ENCODE peak calls at places on chromosomes 3 and 15, in five cellular contexts. T is fibroblast of lung, Y is heart left ventricle, Q is AG09309, I is uterus. K is an unnamed sample.

GRCh38 chr3:45730409-45731154 is 41.4 kb downstream of the SACM1L start:
- DNase-seq in T (no peak), Y (no peak), Q (no peak), I (no peak), K (no peak)

GRCh38 chr3:194487289-194488006 is 646 bp upstream of the ATP13A3 start:
- DNase-seq in T (no peak), Y (peak), Q (no peak), I (peak), K (no peak)

GRCh38 chr3:123312331-123313265 is 110.9 kb downstream of the SEC22A start:
- DNase-seq in T (no peak), Y (no peak), Q (no peak), I (no peak), K (no peak)

GRCh38 chr15:36029606-36030005 is 483.6 kb upstream of the DPH6 start:
- DNase-seq in T (peak), Y (no peak), Q (peak), I (no peak), K (peak)

GRCh38 chr15:83978588-83978987 is 257.0 kb upstream of the GOLGA6L4 start:
- DNase-seq in T (no peak), Y (no peak), Q (no peak), I (no peak), K (no peak)

GRCh38 chr3:59425371-59425770 is 375.5 kb upstream of the CFAP20DC start:
- DNase-seq in T (peak), Y (no peak), Q (peak), I (peak), K (peak)

GRCh38 chr15:75200765-75201608 is 695 bp upstream of the C15orf39 start:
- DNase-seq in T (peak), Y (no peak), Q (no peak), I (peak), K (no peak)

GRCh38 chr15:22911306-22911705 is 68.9 kb downstream of the CYFIP1 start:
- DNase-seq in T (no peak), Y (no peak), Q (no peak), I (no peak), K (no peak)

GRCh38 chr3:89488800-89489580 is 381.6 kb downstream of the EPHA3 start:
- DNase-seq in T (peak), Y (no peak), Q (no peak), I (no peak), K (peak)

GRCh38 chr15:66907826-66908502 is 157.4 kb upstream of the SMAD3 start:
- DNase-seq in T (no peak), Y (peak), Q (no peak), I (no peak), K (peak)

GRCh38 chr3:28188686-28189085 is 52.7 kb upstream of the CMC1 start:
- DNase-seq in T (no peak), Y (no peak), Q (no peak), I (no peak), K (no peak)

GRCh38 chr15:88476635-88477038 is 9.1 kb downstream of the MRPS11 start:
- DNase-seq in T (peak), Y (peak), Q (no peak), I (peak), K (peak)

GRCh38 chr3:195879416-195880036 is 28.8 kb downstream of the TNK2 start:
- DNase-seq in T (no peak), Y (no peak), Q (no peak), I (no peak), K (no peak)

GRCh38 chr15:63042879-63043340 is 363 bp downstream of the TPM1 start:
- DNase-seq in T (no peak), Y (no peak), Q (no peak), I (no peak), K (peak)

GRCh38 chr3:8554725-8555621 is 53.4 kb downstream of the LMCD1 start:
- DNase-seq in T (peak), Y (no peak), Q (peak), I (peak), K (peak)

GRCh38 chr3:195209836-195210551 is 61.0 kb downstream of the XXYLT1 start:
- DNase-seq in T (peak), Y (peak), Q (no peak), I (peak), K (peak)

GRCh38 chr15:88882745-88883144 is 12.6 kb downstream of the HAPLN3 start:
- DNase-seq in T (peak), Y (no peak), Q (no peak), I (no peak), K (peak)

DNA sequence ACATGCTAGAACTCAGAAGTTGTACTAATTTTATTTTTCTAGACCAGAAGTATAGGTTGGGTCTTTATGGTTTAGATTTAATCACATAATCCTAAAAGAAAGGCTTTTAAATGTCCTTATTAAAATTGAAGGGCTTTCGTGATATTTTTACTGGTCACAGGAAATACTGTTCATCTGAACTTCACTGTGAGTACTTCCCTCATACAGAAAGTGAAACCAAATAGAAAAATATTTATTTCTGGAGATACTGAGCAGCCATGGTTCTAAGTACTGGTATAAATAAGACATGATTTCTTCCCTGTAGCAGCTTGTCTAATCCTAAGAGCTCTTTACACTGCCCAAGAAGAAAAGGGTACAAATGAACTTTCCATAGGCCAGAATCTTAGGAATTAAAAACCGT is 2.0 kb downstream of the SNRK start:
- DNase-seq in T (peak), Y (no peak), Q (no peak), I (no peak), K (no peak)
- H3K4me3 ChIP-seq in T (peak), Y (peak), Q (peak), I (peak), K (peak)

DNA sequence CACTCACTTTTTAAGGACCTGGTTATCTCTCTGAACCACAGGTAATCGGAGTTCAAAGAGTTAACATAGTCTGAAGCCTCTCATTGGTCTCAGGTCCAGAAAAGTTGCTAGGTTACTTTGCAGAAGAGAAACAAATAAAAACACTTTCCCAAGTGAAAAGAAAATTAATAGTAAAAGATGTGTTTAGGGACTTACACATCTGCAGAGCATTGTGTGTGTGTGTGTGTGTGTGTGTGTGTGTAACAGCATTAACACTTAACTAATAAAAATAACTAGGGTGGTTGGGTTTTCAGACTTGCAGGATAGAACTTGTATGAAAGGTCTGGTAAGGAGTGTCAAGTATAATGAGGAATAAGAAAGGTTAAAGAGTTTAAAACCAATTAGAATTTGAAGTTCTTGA is 976 bp downstream of the MASP1 start:
- DNase-seq in T (no peak), Y (no peak), Q (no peak), I (no peak), K (no peak)
- H3K4me3 ChIP-seq in T (peak), Y (peak), Q (peak), I (peak), K (peak)

GRCh38 chr3:109356442-109357155 is 19.3 kb upstream of the DPPA4 start:
- DNase-seq in T (no peak), Y (no peak), Q (no peak), I (no peak), K (no peak)
- H3K4me3 ChIP-seq in T (no peak), Y (no peak), Q (no peak), I (no peak), K (no peak)

GRCh38 chr3:114411811-114412803 is 118.3 kb downstream of the TIGIT start:
- DNase-seq in T (peak), Y (peak), Q (no peak), I (no peak), K (peak)
- H3K4me3 ChIP-seq in T (peak), Y (no peak), Q (no peak), I (no peak), K (no peak)

GRCh38 chr3:129793356-129793755 is 100.2 kb downstream of the TMCC1 start:
- DNase-seq in T (no peak), Y (no peak), Q (no peak), I (no peak), K (no peak)
- H3K4me3 ChIP-seq in T (no peak), Y (no peak), Q (no peak), I (no peak), K (no peak)

GRCh38 chr15:47715856-47716445 is 1.4 kb upstream of the SEMA6D start:
- DNase-seq in T (peak), Y (peak), Q (no peak), I (no peak), K (peak)
- H3K4me3 ChIP-seq in T (peak), Y (no peak), Q (no peak), I (no peak), K (no peak)